ENCODE peak calls at places on chromosomes 2 and 18, in six cellular contexts. U is fibroblast of lung, X is lower lobe of right lung, G is WERI-Rb-1, C is NB4, V is sigmoid colon. R is an unnamed sample.

GRCh38 chr2:11494310-11494709 is 28.3 kb upstream of the E2F6 start:
- DNase-seq in G (no peak), C (no peak), V (no peak), U (no peak), X (no peak), R (no peak)

GRCh38 chr2:227864161-227864756 is 7.2 kb upstream of the DAW1 start:
- DNase-seq in V (no peak), C (no peak), X (no peak), G (no peak), U (peak), R (no peak)

GRCh38 chr2:119283873-119284331 is 60.3 kb downstream of the STEAP3 start:
- DNase-seq in C (peak), V (peak), G (no peak), X (peak), U (peak), R (no peak)

GRCh38 chr2:203808041-203808750 is 59.4 kb upstream of the CTLA4 start:
- DNase-seq in V (no peak), U (peak), X (no peak), C (no peak), G (no peak), R (no peak)

GRCh38 chr18:12589419-12589818 is 68.5 kb downstream of the SPIRE1 start:
- DNase-seq in C (no peak), G (no peak), U (no peak), V (no peak), X (no peak), R (no peak)

GRCh38 chr2:10993001-10993481 is 81.3 kb downstream of the KCNF1 start:
- DNase-seq in G (no peak), V (peak), X (no peak), U (peak), C (no peak), R (no peak)

GRCh38 chr2:17690776-17691175 is 62.8 kb downstream of the SMC6 start:
- DNase-seq in G (no peak), C (no peak), U (no peak), V (no peak), X (no peak), R (no peak)

GRCh38 chr2:224608104-224608503 is 22.9 kb upstream of the CUL3 start:
- DNase-seq in C (no peak), X (no peak), V (no peak), G (no peak), U (no peak), R (no peak)

GRCh38 chr2:140308706-140309105 is 1528.5 kb upstream of the NXPH2 start:
- DNase-seq in U (no peak), G (no peak), X (no peak), C (no peak), V (no peak), R (no peak)

GRCh38 chr2:98282109-98282508 is 64.1 kb upstream of the CNGA3 start:
- DNase-seq in U (peak), C (no peak), X (no peak), V (no peak), G (no peak), R (no peak)

GRCh38 chr2:189437931-189438330 is 3.3 kb upstream of the WDR75 start:
- DNase-seq in V (no peak), C (no peak), U (no peak), G (no peak), X (no peak), R (no peak)

GRCh38 chr2:164882276-164882675 is 40.7 kb upstream of the COBLL1 start:
- DNase-seq in C (no peak), V (no peak), U (peak), X (no peak), G (no peak), R (no peak)

GRCh38 chr18:68480196-68480595 is 234.7 kb downstream of the TMX3 start:
- DNase-seq in G (no peak), C (no peak), X (no peak), U (peak), V (no peak), R (no peak)

GRCh38 chr2:19264847-19265246 is 93.6 kb downstream of the OSR1 start:
- DNase-seq in C (no peak), U (no peak), G (no peak), X (no peak), V (no peak), R (no peak)

GRCh38 chr2:178070824-178071223 is 1.8 kb downstream of the PDE11A start:
- DNase-seq in V (no peak), U (peak), X (no peak), C (no peak), G (no peak), R (no peak)

GRCh38 chr2:42659601-42660000 is 91.2 kb downstream of the MTA3 start:
- DNase-seq in G (no peak), C (no peak), X (no peak), U (peak), V (no peak), R (no peak)

GRCh38 chr2:34242741-34243123 is 643.6 kb upstream of the FAM98A start:
- DNase-seq in G (peak), C (no peak), X (no peak), V (no peak), U (no peak), R (no peak)

GRCh38 chr2:102940684-102941083 is 178.9 kb downstream of the TMEM182 start:
- DNase-seq in U (no peak), C (no peak), G (no peak), X (no peak), V (no peak), R (no peak)

GRCh38 chr2:213934560-213934959 is 476.3 kb upstream of the VWC2L start:
- DNase-seq in C (peak), V (no peak), U (peak), G (no peak), X (no peak), R (no peak)

GRCh38 chr2:119293900-119294299 is 70.3 kb downstream of the STEAP3 start:
- DNase-seq in X (no peak), V (no peak), C (no peak), G (no peak), U (no peak), R (no peak)

GRCh38 chr18:9996104-9996503 is 82.3 kb downstream of the VAPA start:
- DNase-seq in V (no peak), C (no peak), X (no peak), G (no peak), U (no peak), R (no peak)

GRCh38 chr2:225130093-225130492 is 87.8 kb upstream of the DOCK10 start:
- DNase-seq in V (no peak), X (no peak), C (no peak), G (no peak), U (no peak), R (no peak)

GRCh38 chr2:223937535-223937934 is 7.6 kb downstream of the WDFY1 start:
- DNase-seq in G (no peak), U (no peak), X (no peak), V (no peak), C (no peak), R (no peak)

GRCh38 chr2:130749641-130750040 is 5.7 kb upstream of the AMER3 start:
- DNase-seq in V (no peak), G (no peak), U (no peak), X (no peak), C (no peak), R (peak)

DNA sequence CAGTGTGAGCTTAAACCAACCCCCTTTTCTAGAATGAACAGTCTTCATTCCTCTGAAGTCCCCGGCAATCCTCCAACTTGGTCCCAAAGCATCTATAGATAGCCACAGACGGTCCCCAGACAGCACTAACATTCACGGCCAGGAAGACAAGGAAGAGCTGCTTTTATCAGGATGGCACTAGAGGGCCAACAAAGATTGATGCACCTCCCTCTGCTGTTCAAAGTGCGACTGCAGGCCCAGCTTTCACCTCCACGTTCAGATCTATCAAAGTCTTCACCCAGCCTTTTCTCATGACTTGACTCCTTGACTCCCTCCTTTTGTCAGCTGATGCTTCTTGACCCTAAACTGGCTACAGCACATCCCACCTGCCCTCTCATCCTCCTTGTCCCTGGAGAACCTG is 54.3 kb downstream of the RNF152 start:
- DNase-seq in U (no peak), G (no peak), X (no peak), C (no peak), V (no peak), R (no peak)
- TF ChIP-seq CTCF in U (no peak), G (no peak), X (no peak), C (no peak), V (no peak), R (no peak)

GRCh38 chr2:121965666-121966065 is 210.2 kb downstream of the TSN start:
- DNase-seq in U (no peak), V (no peak), G (no peak), C (no peak), X (no peak), R (no peak)

GRCh38 chr2:121955313-121956211 is 200.1 kb downstream of the TSN start:
- DNase-seq in V (no peak), U (no peak), C (no peak), X (no peak), G (peak), R (no peak)

GRCh38 chr2:121961761-121962160 is 206.3 kb downstream of the TSN start:
- DNase-seq in X (no peak), V (no peak), G (no peak), C (no peak), U (no peak), R (no peak)

GRCh38 chr2:121960251-121960650 is 204.8 kb downstream of the TSN start:
- DNase-seq in X (no peak), G (no peak), V (no peak), U (no peak), C (no peak), R (no peak)
- H3K4me3 ChIP-seq in X (no peak), G (no peak), V (no peak), U (no peak), C (no peak), R (no peak)

GRCh38 chr2:112494839-112495238 is 12.9 kb downstream of the TTL start:
- DNase-seq in U (no peak), V (no peak), X (no peak), C (no peak), G (no peak), R (no peak)

GRCh38 chr2:112491946-112492345 is 10.0 kb downstream of the TTL start:
- DNase-seq in V (no peak), G (no peak), U (no peak), C (no peak), X (no peak), R (no peak)

GRCh38 chr2:112493858-112494648 is 12.1 kb downstream of the TTL start:
- DNase-seq in V (no peak), U (peak), X (no peak), G (peak), C (peak), R (no peak)

GRCh38 chr2:112488201-112488600 is 6.2 kb downstream of the TTL start:
- DNase-seq in U (no peak), V (no peak), G (no peak), X (no peak), C (no peak), R (no peak)

DNA sequence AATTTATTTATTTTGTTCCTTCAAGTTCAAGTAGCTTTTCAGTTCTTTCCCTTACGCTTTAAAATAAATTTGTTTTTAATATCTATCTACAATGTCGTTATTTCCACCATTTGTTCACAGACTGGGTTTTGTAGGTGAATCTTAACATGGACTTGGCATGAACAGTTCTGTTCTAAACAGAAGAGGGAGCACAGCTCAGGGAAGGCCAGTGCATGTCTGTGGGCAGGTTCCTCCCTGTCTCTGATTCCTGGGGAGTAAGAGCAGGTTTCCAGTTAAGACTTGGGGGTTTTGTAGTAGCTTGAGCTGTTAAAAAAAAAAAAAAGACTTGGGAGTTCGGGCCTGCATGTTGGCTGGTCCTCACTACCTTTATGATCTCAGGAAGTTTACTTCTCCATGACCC is 11.1 kb downstream of the TTL start:
- DNase-seq in X (no peak), C (peak), V (no peak), G (peak), U (peak), R (no peak)
- TF ChIP-seq CTCF in X (no peak), C (no peak), V (no peak), G (peak), U (no peak), R (no peak)

DNA sequence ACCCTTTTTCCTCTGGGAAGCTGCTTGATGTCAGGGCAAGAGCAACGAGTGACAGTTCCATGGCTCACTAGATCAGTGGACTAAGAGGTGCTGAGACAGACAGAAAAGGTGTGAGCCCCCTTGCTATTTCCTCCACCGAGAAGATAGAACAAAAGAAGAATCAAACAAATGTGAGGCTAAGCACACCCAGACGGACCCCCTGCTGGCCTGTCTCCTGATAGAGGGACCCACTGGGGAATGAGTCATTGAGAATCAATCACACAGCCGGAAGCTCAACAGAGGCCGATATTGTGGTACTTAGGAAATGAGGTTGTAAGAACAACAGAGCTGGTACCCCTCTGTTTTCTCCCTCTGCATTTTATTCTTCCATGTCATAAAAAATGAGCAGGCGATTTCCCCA is 89.8 kb upstream of the TEX51 start:
- DNase-seq in U (no peak), G (no peak), V (peak), C (peak), X (no peak), R (no peak)
- H3K4me3 ChIP-seq in U (no peak), G (no peak), V (no peak), C (no peak), X (no peak), R (no peak)

DNA sequence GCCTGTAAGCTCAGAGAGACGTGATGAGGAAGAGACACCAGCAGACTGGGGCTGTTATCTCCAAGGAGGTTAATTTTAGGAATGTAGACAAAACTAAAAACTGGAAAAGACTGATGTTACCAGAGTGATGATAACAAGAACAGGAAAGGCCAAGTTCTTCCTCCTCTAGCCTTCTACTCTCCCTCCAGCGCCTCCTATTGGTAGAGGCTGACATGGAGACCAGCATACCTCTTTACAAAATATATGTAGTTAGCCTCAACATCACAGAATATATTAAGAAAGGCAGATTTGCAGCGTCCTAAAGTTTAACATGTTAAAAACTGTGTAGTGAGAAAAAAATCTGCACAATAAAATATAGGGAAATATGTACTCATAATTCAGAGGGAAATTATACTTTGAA is 66.0 kb downstream of the TCF4 start:
- DNase-seq in U (no peak), X (no peak), G (peak), C (peak), V (no peak), R (no peak)
- TF ChIP-seq CTCF in U (peak), X (no peak), G (peak), C (peak), V (no peak), R (no peak)

DNA sequence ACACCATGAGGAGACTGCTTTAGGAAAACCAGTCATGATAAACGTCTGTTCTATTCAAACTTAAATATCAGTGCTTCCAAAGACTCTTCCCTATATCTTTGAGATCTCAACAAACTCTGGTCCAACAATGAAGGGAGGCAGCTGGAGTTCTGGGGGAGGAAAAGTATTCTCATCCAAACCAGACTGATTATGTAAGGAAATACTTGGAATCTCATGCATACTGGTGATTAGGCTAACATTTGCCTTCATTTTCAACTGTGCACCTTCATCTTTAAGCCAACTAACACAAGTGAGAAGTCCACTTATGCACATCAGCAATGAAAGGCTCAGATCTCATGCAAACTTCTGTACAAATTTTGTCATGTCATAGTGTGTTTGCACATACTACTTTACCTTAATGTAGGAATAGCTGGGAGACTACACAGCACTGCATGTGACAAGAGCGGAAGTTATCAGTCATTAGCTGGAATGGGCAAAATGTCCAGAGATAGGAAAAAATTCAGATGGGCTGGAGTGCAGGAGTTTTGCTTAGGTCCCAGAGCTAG is 67.5 kb upstream of the STK17B start:
- DNase-seq in G (no peak), V (no peak), X (no peak), C (no peak), U (peak), R (no peak)
- H3K4me3 ChIP-seq in G (no peak), V (no peak), X (no peak), C (peak), U (no peak), R (no peak)

DNA sequence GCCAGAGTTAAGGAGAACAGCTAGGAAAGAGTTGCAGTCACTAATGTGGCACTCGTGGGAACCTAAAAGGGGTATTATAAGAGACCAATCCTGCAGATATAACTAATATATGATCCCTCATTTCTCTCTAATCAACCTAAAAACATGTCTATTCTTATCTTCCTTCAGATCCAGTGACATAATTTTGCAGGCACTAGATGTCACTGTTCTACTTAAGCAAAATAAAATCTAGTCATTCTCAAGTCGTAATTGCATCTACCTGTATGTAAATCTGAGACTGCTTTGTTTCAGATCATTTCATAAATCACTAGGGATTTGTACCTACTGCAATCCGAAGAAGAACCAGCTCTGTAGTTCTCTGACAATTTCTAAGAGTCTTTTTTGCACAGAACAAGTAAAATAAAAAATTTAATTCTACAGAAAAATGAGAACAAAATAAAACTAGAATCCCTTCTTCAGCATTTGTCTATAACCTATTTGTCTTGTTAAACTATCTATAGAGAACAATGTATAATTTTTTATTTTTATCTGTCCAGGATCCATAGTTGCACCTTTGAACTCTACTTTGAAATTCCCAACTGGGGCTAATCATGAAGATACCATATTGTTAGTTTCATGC is 56.5 kb upstream of the ERBB4 start:
- DNase-seq in G (no peak), X (no peak), U (peak), C (peak), V (no peak), R (no peak)
- TF ChIP-seq CTCF in G (no peak), X (no peak), U (peak), C (no peak), V (no peak), R (no peak)

GRCh38 chr18:52536039-52536438 is 196.0 kb downstream of the DCC start:
- DNase-seq in V (no peak), G (no peak), X (no peak), C (peak), U (no peak), R (no peak)

GRCh38 chr18:52531836-52532235 is 191.8 kb downstream of the DCC start:
- DNase-seq in U (no peak), G (no peak), X (no peak), C (no peak), V (no peak), R (no peak)
- H3K4me3 ChIP-seq in U (no peak), G (no peak), X (no peak), C (no peak), V (no peak), R (no peak)

GRCh38 chr2:176270100-176270750 is 983 bp downstream of the MTX2 start:
- DNase-seq in G (no peak), V (no peak), C (no peak), U (no peak), X (no peak), R (no peak)

GRCh38 chr2:176268976-176269318 is 295 bp upstream of the MTX2 start:
- DNase-seq in X (no peak), V (no peak), G (no peak), U (no peak), C (no peak), R (no peak)

GRCh38 chr2:176272870-176273269 is 3.6 kb downstream of the MTX2 start:
- DNase-seq in X (no peak), C (no peak), V (no peak), G (no peak), U (no peak), R (no peak)

DNA sequence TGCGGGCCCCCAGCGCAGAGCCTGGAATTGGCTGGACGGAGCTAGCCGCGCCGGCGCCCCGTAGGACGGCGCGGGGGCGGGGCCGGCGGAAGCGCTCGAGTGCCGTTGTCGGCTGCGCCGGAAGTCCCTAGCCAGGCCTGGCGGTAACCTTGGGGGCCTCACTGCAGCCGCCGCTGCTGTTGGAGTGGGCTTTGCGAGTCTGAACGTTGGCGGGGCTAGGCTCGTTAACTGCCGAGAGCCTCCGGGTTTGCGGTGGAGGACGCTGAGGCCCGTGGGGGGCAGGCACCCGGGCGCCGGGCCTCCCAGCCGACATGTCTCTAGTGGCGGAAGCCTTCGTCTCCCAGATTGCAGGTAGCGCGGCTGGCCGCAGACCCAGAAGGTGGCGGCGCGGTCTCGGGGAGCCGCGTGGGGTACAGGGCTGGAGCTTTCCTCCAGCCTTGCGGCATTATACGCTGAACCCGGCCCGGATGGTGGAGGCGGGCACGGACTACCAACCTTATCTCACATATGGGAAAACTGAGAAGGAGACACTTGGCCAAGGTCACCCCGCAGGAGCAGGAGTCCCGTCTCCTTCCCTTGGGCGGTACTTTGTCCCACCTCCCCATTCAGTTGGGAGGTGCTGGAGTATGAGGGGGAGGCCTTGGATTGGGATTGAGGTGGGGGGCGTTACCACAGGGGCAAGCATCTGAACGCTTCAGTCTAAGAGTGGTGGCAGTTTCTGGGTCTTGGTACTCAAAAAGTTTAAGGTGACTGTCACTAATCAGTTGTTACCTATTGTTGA is at the start of gene MTX2:
- DNase-seq in V (peak), X (peak), U (peak), G (peak), C (peak), R (peak)
- TF ChIP-seq CTCF in V (peak), X (no peak), U (no peak), G (no peak), C (no peak), R (no peak)

R was measured in spleen.